ENCODE peak calls at places on chromosomes 13 and 19, in four cellular contexts. One of them, this sample, is unnamed.

GRCh38 chr13:43874512-43875092 is 4.9 kb downstream of the CCDC122 start:
- DNase-seq in HepG2: no peak
- DNase-seq in H1: no peak
- DNase-seq in GM12878: no peak
- DNase-seq in this sample: no peak

GRCh38 chr19:1490020-1490310 is 185 bp downstream of the PCSK4 start:
- DNase-seq in GM12878: no peak
- DNase-seq in HepG2: no peak
- DNase-seq in H1: no peak
- DNase-seq in this sample: no peak

GRCh38 chr19:39474139-39474620 is 6.5 kb upstream of the TIMM50 start:
- DNase-seq in HepG2: peak
- DNase-seq in H1: peak
- DNase-seq in GM12878: no peak
- DNase-seq in this sample: no peak

GRCh38 chr13:113656831-113657671 is 947 bp downstream of the ATP4B start:
- DNase-seq in H1: no peak
- DNase-seq in GM12878: no peak
- DNase-seq in HepG2: no peak
- DNase-seq in this sample: no peak

GRCh38 chr13:69579351-69579750 is 528.3 kb upstream of the ATXN8OS start:
- DNase-seq in HepG2: no peak
- DNase-seq in H1: no peak
- DNase-seq in GM12878: no peak
- DNase-seq in this sample: no peak

GRCh38 chr19:31303262-31303815 is 45.9 kb downstream of the TSHZ3 start:
- DNase-seq in HepG2: no peak
- DNase-seq in H1: no peak
- DNase-seq in GM12878: no peak
- DNase-seq in this sample: no peak

GRCh38 chr13:22517544-22517943 is 663.2 kb upstream of the SGCG start:
- DNase-seq in HepG2: no peak
- DNase-seq in GM12878: no peak
- DNase-seq in H1: no peak
- DNase-seq in this sample: peak

GRCh38 chr19:4057913-4058695 is 8.6 kb downstream of the ZBTB7A start:
- DNase-seq in HepG2: peak
- DNase-seq in GM12878: no peak
- DNase-seq in H1: no peak
- DNase-seq in this sample: no peak

GRCh38 chr19:53782698-53783097 is 41.4 kb downstream of the NLRP12 start:
- DNase-seq in HepG2: no peak
- DNase-seq in GM12878: no peak
- DNase-seq in H1: no peak
- DNase-seq in this sample: peak

GRCh38 chr13:98416408-98416807 is 160.5 kb downstream of the STK24 start:
- DNase-seq in H1: no peak
- DNase-seq in GM12878: no peak
- DNase-seq in HepG2: no peak
- DNase-seq in this sample: no peak

GRCh38 chr13:30341815-30342570 is 34.6 kb upstream of the KATNAL1 start:
- DNase-seq in H1: no peak
- DNase-seq in HepG2: no peak
- DNase-seq in GM12878: no peak
- DNase-seq in this sample: no peak

GRCh38 chr19:38527466-38528136 is 90.2 kb downstream of the MAP4K1 start:
- DNase-seq in HepG2: no peak
- DNase-seq in H1: peak
- DNase-seq in GM12878: no peak
- DNase-seq in this sample: no peak

GRCh38 chr13:29948246-29948645 is 97.8 kb upstream of the UBL3 start:
- DNase-seq in GM12878: no peak
- DNase-seq in HepG2: no peak
- DNase-seq in H1: no peak
- DNase-seq in this sample: no peak

GRCh38 chr13:96020155-96020575 is 33.0 kb downstream of the UGGT2 start:
- DNase-seq in HepG2: peak
- DNase-seq in GM12878: peak
- DNase-seq in H1: no peak
- DNase-seq in this sample: peak

GRCh38 chr19:9913237-9914000 is 22.9 kb downstream of the OLFM2 start:
- DNase-seq in HepG2: no peak
- DNase-seq in H1: peak
- DNase-seq in GM12878: no peak
- DNase-seq in this sample: no peak

GRCh38 chr19:2051771-2052704 is 994 bp upstream of the MKNK2 start:
- DNase-seq in GM12878: peak
- DNase-seq in HepG2: no peak
- DNase-seq in H1: no peak
- DNase-seq in this sample: no peak

GRCh38 chr13:111139452-111139851 is 24.3 kb downstream of the ARHGEF7 start:
- DNase-seq in HepG2: no peak
- DNase-seq in H1: no peak
- DNase-seq in GM12878: no peak
- DNase-seq in this sample: no peak

GRCh38 chr13:80447747-80448146 is 106.8 kb upstream of the SPRY2 start:
- DNase-seq in H1: no peak
- DNase-seq in HepG2: no peak
- DNase-seq in GM12878: no peak
- DNase-seq in this sample: no peak

GRCh38 chr19:19155495-19156219 is 14.4 kb downstream of the MEF2B start:
- DNase-seq in GM12878: peak
- DNase-seq in HepG2: no peak
- DNase-seq in H1: no peak
- DNase-seq in this sample: no peak

GRCh38 chr13:109869312-109870237 is 83.2 kb upstream of the IRS2 start:
- DNase-seq in HepG2: no peak
- DNase-seq in GM12878: no peak
- DNase-seq in H1: no peak
- DNase-seq in this sample: no peak

GRCh38 chr19:21704320-21704719 is 63.1 kb downstream of the ZNF100 start:
- DNase-seq in HepG2: no peak
- DNase-seq in GM12878: no peak
- DNase-seq in H1: no peak
- DNase-seq in this sample: peak

GRCh38 chr13:23378009-23378632 is 55.4 kb downstream of the SACS start:
- DNase-seq in H1: no peak
- DNase-seq in HepG2: no peak
- DNase-seq in GM12878: peak
- DNase-seq in this sample: no peak

GRCh38 chr13:25117312-25117711 is 21.4 kb downstream of the PABPC3 start:
- DNase-seq in GM12878: no peak
- DNase-seq in HepG2: no peak
- DNase-seq in H1: no peak
- DNase-seq in this sample: no peak

GRCh38 chr13:99477493-99477892 is 23.8 kb upstream of the TM9SF2 start:
- DNase-seq in H1: no peak
- DNase-seq in HepG2: no peak
- DNase-seq in GM12878: no peak
- DNase-seq in this sample: no peak

GRCh38 chr13:113577881-113578435 is 6.6 kb upstream of the TFDP1 start:
- DNase-seq in GM12878: no peak
- DNase-seq in HepG2: no peak
- DNase-seq in H1: no peak
- DNase-seq in this sample: no peak

GRCh38 chr13:47415048-47415447 is 518.2 kb upstream of the HTR2A start:
- DNase-seq in HepG2: no peak
- DNase-seq in GM12878: no peak
- DNase-seq in H1: no peak
- DNase-seq in this sample: no peak

GRCh38 chr19:55152017-55152416 is 3.0 kb upstream of the TNNT1 start:
- DNase-seq in HepG2: no peak
- DNase-seq in GM12878: no peak
- DNase-seq in H1: no peak
- DNase-seq in this sample: no peak

GRCh38 chr19:30312582-30313352 is 59.4 kb upstream of the ZNF536 start:
- DNase-seq in GM12878: no peak
- DNase-seq in H1: no peak
- DNase-seq in HepG2: no peak
- DNase-seq in this sample: no peak

GRCh38 chr19:49255674-49256073 is 69.3 kb downstream of the SLC6A16 start:
- DNase-seq in GM12878: no peak
- DNase-seq in HepG2: no peak
- DNase-seq in H1: no peak
- DNase-seq in this sample: no peak

GRCh38 chr19:17255150-17255621 is 9.4 kb downstream of the USHBP1 start:
- DNase-seq in HepG2: peak
- DNase-seq in H1: no peak
- DNase-seq in GM12878: no peak
- DNase-seq in this sample: no peak
- TF ChIP-seq SUZ12 in HepG2: no peak
- TF ChIP-seq SUZ12 in H1: no peak
- TF ChIP-seq SUZ12 in GM12878: no peak
- TF ChIP-seq SUZ12 in this sample: no peak

GRCh38 chr13:46057251-46058015 is 4.9 kb upstream of the ZC3H13 start:
- DNase-seq in GM12878: no peak
- DNase-seq in HepG2: no peak
- DNase-seq in H1: no peak
- DNase-seq in this sample: no peak
- TF ChIP-seq YY1 in GM12878: no peak
- TF ChIP-seq YY1 in HepG2: no peak
- TF ChIP-seq YY1 in H1: no peak
- TF ChIP-seq YY1 in this sample: no peak

GRCh38 chr13:76717092-76717491 is 169.1 kb downstream of the KCTD12 start:
- DNase-seq in HepG2: no peak
- DNase-seq in GM12878: no peak
- DNase-seq in H1: no peak
- DNase-seq in this sample: no peak
- TF ChIP-seq SUZ12 in HepG2: no peak
- TF ChIP-seq SUZ12 in GM12878: no peak
- TF ChIP-seq SUZ12 in H1: no peak
- TF ChIP-seq SUZ12 in this sample: no peak

DNA sequence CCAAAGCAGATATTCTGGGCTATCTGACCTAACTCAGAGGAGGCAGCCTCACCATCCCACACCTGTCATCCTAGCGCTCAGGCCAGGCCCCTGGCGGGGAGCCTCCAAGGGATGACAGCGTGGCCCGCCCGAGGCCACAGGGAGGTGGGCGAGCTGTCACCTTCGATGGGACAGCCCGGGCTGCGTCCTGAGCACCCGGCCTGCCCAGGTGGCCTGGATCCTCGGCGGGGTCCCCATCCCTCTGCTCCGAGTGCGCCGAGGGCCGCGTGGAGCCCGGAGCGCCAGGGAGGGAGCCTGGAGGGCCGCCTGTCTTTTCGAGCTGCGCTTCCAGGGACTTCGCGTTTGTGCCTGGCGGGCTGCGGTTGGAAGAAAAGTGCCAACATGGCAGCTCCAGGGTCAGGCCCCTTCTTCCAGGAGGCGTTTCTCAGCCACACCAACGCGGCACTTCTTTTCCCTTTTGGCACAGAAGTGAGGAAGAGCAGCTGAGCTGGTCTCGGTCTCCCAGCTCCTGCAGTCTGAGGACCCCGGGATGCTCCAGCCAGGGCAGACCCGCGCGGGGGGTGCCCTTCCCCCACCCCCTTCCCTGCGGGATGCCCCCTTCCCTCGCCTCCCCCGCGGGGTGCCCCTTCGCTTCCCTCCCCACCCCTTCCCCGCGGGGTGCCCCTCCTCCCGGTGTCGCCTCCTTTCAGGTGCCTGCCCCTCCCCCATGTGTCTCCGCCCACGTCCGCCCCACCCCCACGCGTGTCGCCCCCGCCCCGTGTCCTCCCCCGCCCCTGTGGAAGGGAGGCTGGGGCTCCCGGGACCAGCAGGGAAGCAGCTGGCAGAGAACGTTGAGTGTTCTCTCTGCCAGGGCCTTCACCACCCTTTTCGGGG is 42.3 kb downstream of the GJA3 start:
- DNase-seq in GM12878: no peak
- DNase-seq in H1: no peak
- DNase-seq in HepG2: no peak
- DNase-seq in this sample: no peak
- TF ChIP-seq YY1 in GM12878: no peak
- TF ChIP-seq YY1 in H1: peak
- TF ChIP-seq YY1 in HepG2: no peak
- TF ChIP-seq YY1 in this sample: no peak

GRCh38 chr19:41811981-41812380 is 15.6 kb downstream of the CEACAM3 start:
- DNase-seq in H1: no peak
- DNase-seq in HepG2: no peak
- DNase-seq in GM12878: no peak
- DNase-seq in this sample: no peak

GRCh38 chr19:41813911-41814310 is 17.5 kb downstream of the CEACAM3 start:
- DNase-seq in GM12878: no peak
- DNase-seq in HepG2: no peak
- DNase-seq in H1: no peak
- DNase-seq in this sample: no peak

GRCh38 chr19:41816761-41817160 is 20.4 kb downstream of the CEACAM3 start:
- DNase-seq in HepG2: no peak
- DNase-seq in GM12878: no peak
- DNase-seq in H1: no peak
- DNase-seq in this sample: no peak

GRCh38 chr19:41811036-41811435 is 14.6 kb downstream of the CEACAM3 start:
- DNase-seq in HepG2: no peak
- DNase-seq in GM12878: no peak
- DNase-seq in H1: no peak
- DNase-seq in this sample: no peak

GRCh38 chr19:41815301-41815700 is 18.9 kb downstream of the CEACAM3 start:
- DNase-seq in H1: no peak
- DNase-seq in GM12878: no peak
- DNase-seq in HepG2: no peak
- DNase-seq in this sample: no peak
- TF ChIP-seq SUZ12 in H1: no peak
- TF ChIP-seq SUZ12 in GM12878: no peak
- TF ChIP-seq SUZ12 in HepG2: no peak
- TF ChIP-seq SUZ12 in this sample: no peak

DNA sequence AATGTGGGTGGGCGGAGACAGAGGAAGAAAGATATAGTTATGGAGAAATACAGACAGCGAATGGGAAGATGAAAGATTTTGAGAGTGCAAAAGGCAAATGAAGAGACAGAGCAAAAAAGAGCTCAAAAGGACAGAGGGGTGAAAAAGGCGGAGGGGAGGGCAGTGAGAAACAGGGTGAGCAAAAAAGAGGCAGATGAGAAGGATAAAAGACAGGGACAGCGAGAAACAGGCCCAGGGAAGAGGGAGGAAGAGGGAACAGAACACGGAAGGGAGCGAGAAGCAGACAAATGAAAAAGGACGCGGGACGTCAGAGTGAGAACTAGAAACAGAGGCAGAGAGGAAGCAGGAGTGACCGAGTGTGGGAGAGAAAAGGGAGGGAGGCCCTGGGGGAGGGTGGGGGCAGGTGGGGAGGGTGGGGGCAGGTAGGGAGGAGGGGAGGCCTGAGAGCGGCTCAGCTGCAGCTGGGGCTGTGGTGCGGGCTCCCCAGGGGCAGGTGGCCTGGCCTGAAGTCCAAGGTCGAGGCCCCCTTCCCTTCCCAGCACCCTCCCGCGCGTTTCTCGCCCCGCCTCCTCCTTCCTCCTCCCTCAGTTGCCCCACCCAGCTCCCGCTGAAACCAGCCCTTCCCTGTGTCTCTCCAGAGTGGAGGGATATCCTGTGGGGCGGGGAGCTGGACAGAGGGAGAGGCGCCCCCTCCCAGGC is 2.9 kb downstream of the KLK1 start:
- DNase-seq in HepG2: no peak
- DNase-seq in GM12878: peak
- DNase-seq in H1: peak
- DNase-seq in this sample: no peak
- TF ChIP-seq YY1 in HepG2: no peak
- TF ChIP-seq YY1 in GM12878: no peak
- TF ChIP-seq YY1 in H1: no peak
- TF ChIP-seq YY1 in this sample: no peak

This sample was measured in NT2/D1.